ENCODE peak calls at places on chromosomes 12 and 14, in nine cellular contexts. F is ovary, V is cardiac muscle cell, S is upper lobe of right lung, G is IMR-90, E is fibroblast of lung, M is HCT116, K is SK-N-SH, C is OCI-LY7. T is an unnamed sample.

GRCh38 chr14:55136241-55136640 is 7.2 kb downstream of the LGALS3 start:
- DNase-seq in F (no peak), V (peak; percentile 47), S (no peak), G (peak; percentile 79), E (peak; percentile 77), M (no peak), K (no peak), C (no peak), T (no peak)

GRCh38 chr12:18153826-18154225 is 63.8 kb upstream of the RERGL start:
- DNase-seq in F (no peak), V (no peak), S (no peak), G (no peak), E (no peak), M (no peak), K (no peak), C (no peak), T (no peak)

GRCh38 chr12:15599266-15600037 is 189.7 kb downstream of the EPS8 start:
- DNase-seq in F (no peak), V (peak; percentile 97), S (no peak), G (peak; percentile 81), E (peak; percentile 92), M (no peak), K (no peak), C (no peak), T (no peak)

GRCh38 chr12:6462234-6462995 is 8.1 kb downstream of the VAMP1 start:
- DNase-seq in F (no peak), V (no peak), S (no peak), G (no peak), E (no peak), M (no peak), K (no peak), C (no peak), T (no peak)

GRCh38 chr12:54658306-54659264 is 10.4 kb upstream of the DCD start:
- DNase-seq in F (no peak), V (peak; percentile 62), S (no peak), G (peak; percentile 6), E (no peak), M (peak; percentile 60), K (peak; percentile 38), C (peak; percentile 61), T (no peak)

GRCh38 chr12:70628701-70629480 is 8.3 kb downstream of the PTPRB start:
- DNase-seq in F (no peak), V (no peak), S (no peak), G (no peak), E (peak; percentile 36), M (no peak), K (no peak), C (no peak), T (no peak)

GRCh38 chr12:124730455-124730932 is 133.2 kb downstream of the SCARB1 start:
- DNase-seq in F (peak; percentile 86), V (peak; percentile 91), S (no peak), G (peak; percentile 73), E (peak; percentile 73), M (no peak), K (no peak), C (no peak), T (no peak)

GRCh38 chr12:47318963-47319362 is 239.2 kb upstream of the AMIGO2 start:
- DNase-seq in F (no peak), V (no peak), S (no peak), G (no peak), E (no peak), M (no peak), K (no peak), C (no peak), T (no peak)

GRCh38 chr12:13165578-13166120 is 30.9 kb upstream of the EMP1 start:
- DNase-seq in F (peak; percentile 62), V (peak; percentile 76), S (peak; percentile 84), G (peak; percentile 78), E (peak; percentile 79), M (peak; percentile 68), K (no peak), C (peak; percentile 23), T (peak; percentile 85)

GRCh38 chr12:89384750-89385273 is 32.5 kb upstream of the DUSP6 start:
- DNase-seq in F (no peak), V (no peak), S (no peak), G (no peak), E (no peak), M (no peak), K (no peak), C (no peak), T (no peak)

GRCh38 chr12:22333186-22333745 is 1.2 kb downstream of the ST8SIA1 start:
- DNase-seq in F (no peak), V (peak; percentile 75), S (no peak), G (peak; percentile 65), E (peak; percentile 41), M (no peak), K (no peak), C (no peak), T (no peak)

GRCh38 chr14:104309657-104310369 is 171.4 kb downstream of the KIF26A start:
- DNase-seq in F (peak; percentile 16), V (no peak), S (no peak), G (no peak), E (no peak), M (no peak), K (no peak), C (no peak), T (no peak)

GRCh38 chr14:101077511-101078074 is 174.1 kb upstream of the RTL1 start:
- DNase-seq in F (peak; percentile 46), V (peak; percentile 50), S (peak; percentile 65), G (peak; percentile 33), E (peak; percentile 68), M (no peak), K (peak; percentile 73), C (no peak), T (peak; percentile 61)

GRCh38 chr12:52175411-52176350 is 16.1 kb downstream of the KRT80 start:
- DNase-seq in F (no peak), V (peak; percentile 53), S (no peak), G (no peak), E (peak; percentile 50), M (no peak), K (peak; percentile 68), C (no peak), T (no peak)

GRCh38 chr14:28766505-28767238 is at the start of gene FOXG1:
- DNase-seq in F (peak; percentile 69), V (peak; percentile 34), S (no peak), G (no peak), E (peak; percentile 51), M (no peak), K (peak; percentile 46), C (no peak), T (no peak)

DNA sequence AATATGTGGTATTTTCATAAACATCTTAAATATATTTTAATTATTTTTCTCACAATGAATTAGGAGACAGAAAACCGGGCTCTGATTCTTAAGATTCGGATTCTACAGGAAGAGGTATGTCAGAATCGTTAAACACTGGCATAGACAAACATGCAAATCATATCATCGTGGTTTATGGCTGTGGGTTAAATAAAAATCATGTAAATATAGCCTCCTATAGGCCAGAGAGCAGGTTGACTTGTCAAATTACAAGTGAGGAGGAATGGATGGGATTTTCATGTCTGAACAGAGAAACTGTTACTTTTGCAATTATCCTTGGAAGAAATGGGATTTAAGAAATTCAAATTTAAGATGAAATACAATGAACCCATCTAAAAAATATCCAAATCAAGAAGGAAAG is 74.9 kb upstream of the BCAT1 start:
- DNase-seq in F (no peak), V (no peak), S (no peak), G (no peak), E (no peak), M (no peak), K (no peak), C (peak; percentile 81), T (no peak)
- TF ChIP-seq CTCF in F (no peak), V (no peak), S (no peak), G (no peak), E (no peak), M (no peak), K (no peak), C (peak; percentile 45), T (no peak)

GRCh38 chr12:263574-263973 is 938 bp upstream of the SLC6A13 start:
- DNase-seq in F (no peak), V (no peak), S (no peak), G (peak; percentile 68), E (peak; percentile 66), M (no peak), K (no peak), C (no peak), T (no peak)

GRCh38 chr12:262113-262512 is 523 bp downstream of the SLC6A13 start:
- DNase-seq in F (no peak), V (no peak), S (no peak), G (no peak), E (no peak), M (no peak), K (no peak), C (no peak), T (no peak)

GRCh38 chr12:265096-265495 is 2.5 kb upstream of the SLC6A13 start:
- DNase-seq in F (no peak), V (no peak), S (no peak), G (no peak), E (no peak), M (no peak), K (no peak), C (no peak), T (no peak)

GRCh38 chr12:264269-264668 is 1.6 kb upstream of the SLC6A13 start:
- DNase-seq in F (no peak), V (peak; percentile 59), S (no peak), G (no peak), E (no peak), M (no peak), K (no peak), C (no peak), T (no peak)

DNA sequence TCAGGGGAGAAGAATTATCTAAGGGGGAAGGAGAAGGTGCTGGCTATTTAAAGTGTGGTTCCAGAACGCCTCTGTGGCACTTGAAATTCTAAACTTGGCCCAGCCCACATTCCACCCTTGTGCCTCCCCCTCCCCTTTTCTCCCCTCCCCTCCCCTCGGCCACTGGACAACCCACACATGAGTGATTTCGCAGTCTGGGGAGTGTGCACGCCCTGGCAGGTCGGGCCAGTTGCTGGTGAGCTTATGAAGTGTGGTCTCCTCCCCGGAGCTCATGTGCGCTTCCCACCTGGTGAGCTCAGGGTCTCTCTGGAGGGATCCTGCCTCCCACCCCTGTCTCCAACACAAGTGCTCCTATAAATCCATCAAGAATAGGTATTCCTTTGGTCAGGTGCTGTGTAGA is at the start of gene SLC6A13:
- DNase-seq in F (no peak), V (no peak), S (peak; percentile 77), G (no peak), E (peak; percentile 58), M (no peak), K (no peak), C (no peak), T (no peak)
- H3K4me3 ChIP-seq in F (no peak within 1 kb of the TSS), V (no peak within 1 kb of the TSS), S (no peak within 1 kb of the TSS), G (no peak within 1 kb of the TSS), E (no peak within 1 kb of the TSS), M (no peak within 1 kb of the TSS), K (no peak within 1 kb of the TSS), C (no peak within 1 kb of the TSS), T (no peak within 1 kb of the TSS)

DNA sequence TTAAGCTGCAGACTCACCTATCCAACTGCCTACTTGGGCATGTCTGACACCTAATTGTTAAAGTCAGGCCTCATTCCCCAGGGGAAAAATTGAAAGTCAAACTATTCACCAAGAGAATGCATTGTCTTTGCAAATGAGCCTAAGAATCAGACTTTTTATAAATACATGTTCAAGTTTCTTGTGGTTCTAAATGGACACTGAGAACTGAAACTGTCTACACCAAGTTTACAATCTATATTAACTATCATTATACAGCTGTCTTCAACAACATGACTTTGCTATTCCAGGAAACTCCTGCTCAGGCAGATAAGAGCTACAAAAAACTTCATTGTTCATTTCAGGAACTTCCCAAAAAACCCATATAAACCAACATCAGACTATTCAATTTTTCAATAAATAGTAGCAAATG is 24.4 kb downstream of the CDK17 start:
- DNase-seq in F (no peak), V (no peak), S (no peak), G (no peak), E (no peak), M (no peak), K (no peak), C (peak; percentile 37), T (no peak)
- H3K4me1 ChIP-seq in F (peaks cover 6% of the 10 kb centered on the region), V (peaks cover 13% of the 10 kb centered on the region), S (peaks cover 39% of the 10 kb centered on the region), G (no peaks in the 10 kb centered on the region), E (no peaks in the 10 kb centered on the region), M (no peaks in the 10 kb centered on the region), K (peaks cover 2% of the 10 kb centered on the region), C (peaks cover 47% of the 10 kb centered on the region), T (peaks cover 40% of the 10 kb centered on the region)

GRCh38 chr12:121812320-121812871 is 8.6 kb downstream of the SETD1B start:
- DNase-seq in F (peak; percentile 83), V (peak; percentile 82), S (peak; percentile 90), G (peak; percentile 64), E (peak; percentile 68), M (no peak), K (peak; percentile 95), C (peak; percentile 58), T (peak; percentile 78)
- TF ChIP-seq CTCF in F (no peak), V (no peak), S (no peak), G (no peak), E (no peak), M (no peak), K (no peak), C (no peak), T (no peak)